ENCODE peak calls at places on chromosomes 11 and 22, in nine cellular contexts. One of them, this sample, is unnamed.

GRCh38 chr22:25748140-25748539 is 6.2 kb downstream of the MYO18B start:
- DNase-seq in adipocyte: no peak
- DNase-seq in GDM1: no peak
- DNase-seq in HFFc6: no peak
- DNase-seq in left ventricle myocardium inferior: no peak
- DNase-seq in activated CD4-positive, alpha-beta T cell treated with anti-CD3 and anti-CD28 coated beads for 36 hours: no peak
- DNase-seq in NCI-H1105: no peak
- DNase-seq in CD4-positive, CD25-positive, alpha-beta regulatory T cell: no peak
- DNase-seq in CD8-positive, alpha-beta T cell: no peak
- DNase-seq in this sample: no peak

GRCh38 chr22:47692811-47693210 is 930.4 kb downstream of the TBC1D22A start:
- DNase-seq in left ventricle myocardium inferior: no peak
- DNase-seq in activated CD4-positive, alpha-beta T cell treated with anti-CD3 and anti-CD28 coated beads for 36 hours: no peak
- DNase-seq in HFFc6: no peak
- DNase-seq in CD8-positive, alpha-beta T cell: no peak
- DNase-seq in adipocyte: no peak
- DNase-seq in NCI-H1105: no peak
- DNase-seq in GDM1: no peak
- DNase-seq in CD4-positive, CD25-positive, alpha-beta regulatory T cell: no peak
- DNase-seq in this sample: no peak

GRCh38 chr22:36277482-36278291 is 24.8 kb downstream of the APOL1 start:
- DNase-seq in CD4-positive, CD25-positive, alpha-beta regulatory T cell: peak
- DNase-seq in HFFc6: peak
- DNase-seq in activated CD4-positive, alpha-beta T cell treated with anti-CD3 and anti-CD28 coated beads for 36 hours: peak
- DNase-seq in left ventricle myocardium inferior: peak
- DNase-seq in GDM1: peak
- DNase-seq in NCI-H1105: peak
- DNase-seq in CD8-positive, alpha-beta T cell: peak
- DNase-seq in adipocyte: peak
- DNase-seq in this sample: peak

GRCh38 chr11:2575611-2576051 is 124.2 kb downstream of the KCNQ1OT1 start:
- DNase-seq in activated CD4-positive, alpha-beta T cell treated with anti-CD3 and anti-CD28 coated beads for 36 hours: peak
- DNase-seq in GDM1: no peak
- DNase-seq in NCI-H1105: no peak
- DNase-seq in HFFc6: no peak
- DNase-seq in CD4-positive, CD25-positive, alpha-beta regulatory T cell: no peak
- DNase-seq in adipocyte: no peak
- DNase-seq in CD8-positive, alpha-beta T cell: no peak
- DNase-seq in left ventricle myocardium inferior: peak
- DNase-seq in this sample: no peak

GRCh38 chr11:9231848-9232177 is 33.3 kb downstream of the DENND5A start:
- DNase-seq in adipocyte: peak
- DNase-seq in activated CD4-positive, alpha-beta T cell treated with anti-CD3 and anti-CD28 coated beads for 36 hours: no peak
- DNase-seq in GDM1: peak
- DNase-seq in NCI-H1105: no peak
- DNase-seq in CD8-positive, alpha-beta T cell: no peak
- DNase-seq in left ventricle myocardium inferior: no peak
- DNase-seq in CD4-positive, CD25-positive, alpha-beta regulatory T cell: no peak
- DNase-seq in HFFc6: peak
- DNase-seq in this sample: no peak

GRCh38 chr11:45182902-45183301 is 36.5 kb downstream of the PRDM11 start:
- DNase-seq in adipocyte: peak
- DNase-seq in GDM1: no peak
- DNase-seq in activated CD4-positive, alpha-beta T cell treated with anti-CD3 and anti-CD28 coated beads for 36 hours: peak
- DNase-seq in HFFc6: peak
- DNase-seq in CD4-positive, CD25-positive, alpha-beta regulatory T cell: no peak
- DNase-seq in NCI-H1105: no peak
- DNase-seq in left ventricle myocardium inferior: no peak
- DNase-seq in CD8-positive, alpha-beta T cell: no peak
- DNase-seq in this sample: peak

GRCh38 chr11:8206251-8207079 is 37.6 kb upstream of the RIC3 start:
- DNase-seq in HFFc6: no peak
- DNase-seq in NCI-H1105: peak
- DNase-seq in activated CD4-positive, alpha-beta T cell treated with anti-CD3 and anti-CD28 coated beads for 36 hours: no peak
- DNase-seq in CD4-positive, CD25-positive, alpha-beta regulatory T cell: no peak
- DNase-seq in adipocyte: no peak
- DNase-seq in left ventricle myocardium inferior: peak
- DNase-seq in GDM1: peak
- DNase-seq in CD8-positive, alpha-beta T cell: no peak
- DNase-seq in this sample: peak

GRCh38 chr11:116500833-116501622 is 271.8 kb downstream of the BUD13 start:
- DNase-seq in adipocyte: no peak
- DNase-seq in CD4-positive, CD25-positive, alpha-beta regulatory T cell: no peak
- DNase-seq in GDM1: no peak
- DNase-seq in NCI-H1105: peak
- DNase-seq in CD8-positive, alpha-beta T cell: no peak
- DNase-seq in HFFc6: no peak
- DNase-seq in left ventricle myocardium inferior: no peak
- DNase-seq in activated CD4-positive, alpha-beta T cell treated with anti-CD3 and anti-CD28 coated beads for 36 hours: no peak
- DNase-seq in this sample: no peak

GRCh38 chr22:38543822-38544221 is 26.2 kb downstream of the DMC1 start:
- DNase-seq in activated CD4-positive, alpha-beta T cell treated with anti-CD3 and anti-CD28 coated beads for 36 hours: no peak
- DNase-seq in GDM1: no peak
- DNase-seq in left ventricle myocardium inferior: no peak
- DNase-seq in CD4-positive, CD25-positive, alpha-beta regulatory T cell: no peak
- DNase-seq in CD8-positive, alpha-beta T cell: no peak
- DNase-seq in NCI-H1105: no peak
- DNase-seq in HFFc6: no peak
- DNase-seq in adipocyte: no peak
- DNase-seq in this sample: no peak

GRCh38 chr11:25200925-25201324 is 704.1 kb downstream of the LUZP2 start:
- DNase-seq in CD4-positive, CD25-positive, alpha-beta regulatory T cell: no peak
- DNase-seq in CD8-positive, alpha-beta T cell: no peak
- DNase-seq in activated CD4-positive, alpha-beta T cell treated with anti-CD3 and anti-CD28 coated beads for 36 hours: no peak
- DNase-seq in adipocyte: no peak
- DNase-seq in GDM1: no peak
- DNase-seq in left ventricle myocardium inferior: no peak
- DNase-seq in NCI-H1105: no peak
- DNase-seq in HFFc6: no peak
- DNase-seq in this sample: no peak

GRCh38 chr11:108635106-108635505 is 29.8 kb upstream of the DDX10 start:
- DNase-seq in GDM1: no peak
- DNase-seq in activated CD4-positive, alpha-beta T cell treated with anti-CD3 and anti-CD28 coated beads for 36 hours: no peak
- DNase-seq in left ventricle myocardium inferior: no peak
- DNase-seq in adipocyte: peak
- DNase-seq in CD4-positive, CD25-positive, alpha-beta regulatory T cell: no peak
- DNase-seq in CD8-positive, alpha-beta T cell: no peak
- DNase-seq in NCI-H1105: no peak
- DNase-seq in HFFc6: peak
- DNase-seq in this sample: peak

GRCh38 chr11:118226781-118227180 is 2.0 kb upstream of the JAML start:
- DNase-seq in HFFc6: no peak
- DNase-seq in NCI-H1105: no peak
- DNase-seq in activated CD4-positive, alpha-beta T cell treated with anti-CD3 and anti-CD28 coated beads for 36 hours: no peak
- DNase-seq in CD4-positive, CD25-positive, alpha-beta regulatory T cell: no peak
- DNase-seq in CD8-positive, alpha-beta T cell: no peak
- DNase-seq in left ventricle myocardium inferior: no peak
- DNase-seq in adipocyte: no peak
- DNase-seq in GDM1: no peak
- DNase-seq in this sample: no peak

GRCh38 chr11:110883266-110883665 is 171.0 kb upstream of the ARHGAP20 start:
- DNase-seq in CD4-positive, CD25-positive, alpha-beta regulatory T cell: no peak
- DNase-seq in activated CD4-positive, alpha-beta T cell treated with anti-CD3 and anti-CD28 coated beads for 36 hours: no peak
- DNase-seq in left ventricle myocardium inferior: no peak
- DNase-seq in GDM1: no peak
- DNase-seq in NCI-H1105: no peak
- DNase-seq in adipocyte: peak
- DNase-seq in HFFc6: no peak
- DNase-seq in CD8-positive, alpha-beta T cell: no peak
- DNase-seq in this sample: no peak

GRCh38 chr11:94325681-94326080 is 21.3 kb downstream of the IZUMO1R start:
- DNase-seq in GDM1: peak
- DNase-seq in HFFc6: peak
- DNase-seq in adipocyte: no peak
- DNase-seq in left ventricle myocardium inferior: no peak
- DNase-seq in NCI-H1105: no peak
- DNase-seq in CD8-positive, alpha-beta T cell: peak
- DNase-seq in activated CD4-positive, alpha-beta T cell treated with anti-CD3 and anti-CD28 coated beads for 36 hours: peak
- DNase-seq in CD4-positive, CD25-positive, alpha-beta regulatory T cell: peak
- DNase-seq in this sample: peak

This sample was measured in bronchial epithelial cell.